ENCODE peak calls at places on chromosomes 5 and 9, in six cellular contexts. O is T47D, R is SW480, B is choroid plexus epithelial cell, L is neural crest cell, T is AG10803. I is an unnamed sample.

GRCh38 chr5:2007906-2008437 is 125.2 kb upstream of the IRX4 start:
- DNase-seq in O (no peak), R (no peak), B (peak; percentile 4), L (no peak), T (no peak), I (no peak)

GRCh38 chr9:137268538-137269201 is 8.9 kb upstream of the TOR4A start:
- DNase-seq in O (no peak), R (no peak), B (peak; percentile 46), L (no peak), T (no peak), I (no peak)

GRCh38 chr9:119556129-119556875 is 187.1 kb upstream of the BRINP1 start:
- DNase-seq in O (peak; percentile 61), R (peak; percentile 41), B (peak; percentile 68), L (peak; percentile 83), T (peak; percentile 74), I (peak; percentile 17)

GRCh38 chr9:136614967-136615623 is 47.6 kb upstream of the EGFL7 start:
- DNase-seq in O (no peak), R (no peak), B (no peak), L (no peak), T (no peak), I (no peak)

GRCh38 chr5:77259479-77259878 is 49.0 kb downstream of the PDE8B start:
- DNase-seq in O (no peak), R (no peak), B (no peak), L (no peak), T (no peak), I (no peak)

GRCh38 chr9:133518193-133518592 is 6.6 kb downstream of the MYMK start:
- DNase-seq in O (no peak), R (no peak), B (no peak), L (no peak), T (no peak), I (no peak)

GRCh38 chr9:117723986-117724654 is 19.9 kb downstream of the TLR4 start:
- DNase-seq in O (no peak), R (no peak), B (no peak), L (no peak), T (no peak), I (no peak)

GRCh38 chr5:35360671-35361070 is 130.4 kb upstream of the PRLR start:
- DNase-seq in O (no peak), R (no peak), B (no peak), L (no peak), T (no peak), I (no peak)

GRCh38 chr9:76703270-76703669 is 61.0 kb upstream of the PCA3 start:
- DNase-seq in O (no peak), R (no peak), B (peak; percentile 28), L (no peak), T (no peak), I (no peak)

GRCh38 chr5:56402273-56403223 is 169.4 kb upstream of the ANKRD55 start:
- DNase-seq in O (no peak), R (peak; percentile 4), B (no peak), L (no peak), T (no peak), I (no peak)

GRCh38 chr9:15103321-15103720 is 193.1 kb upstream of the FREM1 start:
- DNase-seq in O (no peak), R (no peak), B (no peak), L (no peak), T (no peak), I (no peak)

GRCh38 chr5:59002162-59002825 is 419.4 kb downstream of the RAB3C start:
- DNase-seq in O (no peak), R (no peak), B (peak; percentile 15), L (no peak), T (no peak), I (no peak)

GRCh38 chr9:134679616-134680392 is 38.2 kb downstream of the COL5A1 start:
- DNase-seq in O (no peak), R (no peak), B (no peak), L (no peak), T (no peak), I (no peak)

GRCh38 chr9:137316012-137316981 is 14.2 kb upstream of the NRARP start:
- DNase-seq in O (peak; percentile 97), R (no peak), B (no peak), L (no peak), T (no peak), I (no peak)

GRCh38 chr9:92686954-92687353 is 17.0 kb upstream of the IPPK start:
- DNase-seq in O (no peak), R (peak; percentile 21), B (peak; percentile 16), L (no peak), T (no peak), I (no peak)

GRCh38 chr9:134003237-134003636 is 11.1 kb upstream of the VAV2 start:
- DNase-seq in O (no peak), R (no peak), B (no peak), L (no peak), T (no peak), I (no peak)

GRCh38 chr5:94983861-94984535 is 300.9 kb downstream of the MCTP1 start:
- DNase-seq in O (no peak), R (no peak), B (peak; percentile 86), L (no peak), T (peak; percentile 62), I (peak; percentile 57)